ENCODE peak calls at places on chromosomes 3 and 15, in six cellular contexts. X, U, N, F, E and W are unnamed samples.

GRCh38 chr15:66799242-66799641 is 97.2 kb downstream of the SMAD6 start:
- DNase-seq in N (no peak), X (no peak), U (no peak), E (no peak), F (no peak), W (no peak)

GRCh38 chr15:65077981-65078352 is 1.4 kb downstream of the KBTBD13 start:
- DNase-seq in X (peak; percentile 47), U (no peak), F (no peak), E (peak; percentile 35), N (peak; percentile 87), W (peak; percentile 13)

GRCh38 chr3:141331370-141332318 is 36.7 kb upstream of the ZBTB38 start:
- DNase-seq in X (peak; percentile 98), N (peak; percentile 82), E (no peak), U (peak; percentile 91), F (no peak), W (peak; percentile 98)

GRCh38 chr15:67761343-67761742 is 64.0 kb upstream of the SKOR1 start:
- DNase-seq in F (no peak), N (no peak), E (no peak), X (no peak), U (no peak), W (no peak)

GRCh38 chr3:45134758-45135521 is 11.2 kb downstream of the CDCP1 start:
- DNase-seq in E (no peak), X (no peak), U (no peak), F (no peak), N (no peak), W (peak; percentile 56)

GRCh38 chr3:109563149-109563548 is 225.8 kb upstream of the DPPA4 start:
- DNase-seq in E (peak; percentile 4), N (no peak), U (no peak), F (no peak), X (no peak), W (no peak)

GRCh38 chr3:48142316-48142870 is 45.8 kb downstream of the CDC25A start:
- DNase-seq in N (no peak), E (no peak), U (no peak), X (no peak), F (no peak), W (no peak)

GRCh38 chr3:196202516-196202970 is 8.7 kb downstream of the ZDHHC19 start:
- DNase-seq in F (peak; percentile 38), N (peak; percentile 66), E (no peak), U (no peak), X (peak; percentile 62), W (peak; percentile 33)

GRCh38 chr3:148790841-148791240 is 36.8 kb upstream of the CPB1 start:
- DNase-seq in X (peak; percentile 60), U (no peak), F (no peak), N (no peak), E (no peak), W (peak; percentile 86)